ENCODE peak calls at places on chromosomes 12 and 14, in four cellular contexts. F is astrocyte of the spinal cord, M is cardiac muscle cell, H is psoas muscle. I is an unnamed sample.

GRCh38 chr12:102689701-102690100 is 209.3 kb upstream of the IGF1 start:
- DNase-seq in M (no peak), H (no peak), F (no peak), I (no peak)

GRCh38 chr12:105623337-105623736 is 292.8 kb downstream of the C12orf75 start:
- DNase-seq in H (no peak), F (no peak), M (no peak), I (no peak)

GRCh38 chr14:70808023-70808401 is 1.3 kb downstream of the MAP3K9 start:
- DNase-seq in M (peak; percentile 41), F (no peak), H (no peak), I (no peak)

GRCh38 chr12:46369474-46370379 is 2.8 kb downstream of the SLC38A2 start:
- DNase-seq in M (no peak), F (no peak), H (no peak), I (no peak)

GRCh38 chr12:20646239-20646827 is 48.8 kb upstream of the SLCO1C1 start:
- DNase-seq in M (peak; percentile 57), H (no peak), F (peak; percentile 57), I (no peak)

GRCh38 chr14:27387458-27387857 is 789.6 kb upstream of the NOVA1 start:
- DNase-seq in M (no peak), H (no peak), F (peak; percentile 8), I (no peak)

GRCh38 chr12:50283924-50284236 is 560 bp upstream of the LIMA1 start:
- DNase-seq in H (no peak), M (peak; percentile 2), F (no peak), I (no peak)

GRCh38 chr12:124827588-124828184 is 36.0 kb downstream of the SCARB1 start:
- DNase-seq in M (no peak), F (no peak), H (no peak), I (no peak)

GRCh38 chr14:71452535-71452934 is 479.7 kb upstream of the RGS6 start:
- DNase-seq in F (no peak), M (no peak), H (no peak), I (no peak)

GRCh38 chr12:3458041-3458440 is 33.0 kb upstream of the PRMT8 start:
- DNase-seq in F (peak; percentile 1), H (no peak), M (no peak), I (no peak)

GRCh38 chr12:30695327-30696102 is at the start of gene IPO8:
- DNase-seq in H (peak; percentile 94), F (peak; percentile 93), M (peak; percentile 94), I (peak; percentile 64)

GRCh38 chr12:75985566-75985965 is 46.0 kb downstream of the PHLDA1 start:
- DNase-seq in H (no peak), M (no peak), F (no peak), I (no peak)

GRCh38 chr14:103118019-103118662 is 5.1 kb upstream of the TNFAIP2 start:
- DNase-seq in H (peak; percentile 84), F (no peak), M (no peak), I (no peak)

GRCh38 chr12:116880817-116881324 is 370 bp downstream of the HRK start:
- DNase-seq in H (no peak), M (peak; percentile 84), F (no peak), I (no peak)

GRCh38 chr12:32947203-32947795 is 50.7 kb upstream of the PKP2 start:
- DNase-seq in F (peak; percentile 27), H (no peak), M (peak; percentile 59), I (peak; percentile 19)

GRCh38 chr14:36942522-36943245 is 229.7 kb downstream of the SLC25A21 start:
- DNase-seq in H (no peak), M (no peak), F (peak; percentile 5), I (no peak)

GRCh38 chr12:42356344-42356743 is 30.4 kb downstream of the PPHLN1 start:
- DNase-seq in M (no peak), F (no peak), H (no peak), I (no peak)

GRCh38 chr12:73598626-73599025 is 939.0 kb upstream of the ATXN7L3B start:
- DNase-seq in H (no peak), F (peak; percentile 22), M (no peak), I (no peak)

GRCh38 chr12:3341594-3341993 is 149.4 kb upstream of the PRMT8 start:
- DNase-seq in F (no peak), H (no peak), M (peak; percentile 30), I (no peak)

GRCh38 chr12:115444336-115444735 is 760.4 kb upstream of the TBX3 start:
- DNase-seq in F (no peak), M (no peak), H (no peak), I (no peak)

GRCh38 chr12:51171884-51172514 is 936 bp downstream of the TFCP2 start:
- DNase-seq in M (peak; percentile 40), H (no peak), F (peak; percentile 30), I (no peak)

GRCh38 chr12:127340381-127340780 is 926.6 kb upstream of the TMEM132C start:
- DNase-seq in M (no peak), H (no peak), F (no peak), I (no peak)

GRCh38 chr14:96039633-96040311 is 610 bp downstream of the C14orf132 start:
- DNase-seq in F (peak; percentile 43), M (peak; percentile 67), H (peak; percentile 30), I (no peak)
- H3K4me3 ChIP-seq in F (peak overlapping the region; percentile 72), M (peak overlapping the region; percentile 88), H (peak overlapping the region; percentile 69), I (peak overlapping the region; percentile 73)

GRCh38 chr14:42190744-42191143 is 584.1 kb downstream of the LRFN5 start:
- DNase-seq in F (no peak), H (no peak), M (no peak), I (no peak)
- TF ChIP-seq CTCF in F (no peak), H (no peak), M (no peak), I (no peak)

GRCh38 chr14:21861153-21861552 is 187.5 kb upstream of the OR4E1 start:
- DNase-seq in H (no peak), M (no peak), F (no peak), I (no peak)
- H3K4me3 ChIP-seq in H (no peak overlapping the region), M (no peak overlapping the region), F (no peak overlapping the region), I (no peak overlapping the region)

GRCh38 chr12:6324936-6325750 is 14.7 kb downstream of the PLEKHG6 start:
- DNase-seq in M (no peak), F (no peak), H (no peak), I (no peak)
- TF ChIP-seq CTCF in M (no peak), F (no peak), H (no peak), I (no peak)

GRCh38 chr12:112131686-112132085 is 6.3 kb downstream of the TRAFD1 start:
- DNase-seq in F (no peak), M (no peak), H (no peak), I (no peak)

GRCh38 chr12:112126916-112127315 is 1.6 kb downstream of the TRAFD1 start:
- DNase-seq in H (no peak), M (no peak), F (no peak), I (no peak)

GRCh38 chr12:112134731-112135130 is 9.4 kb downstream of the TRAFD1 start:
- DNase-seq in M (no peak), F (no peak), H (no peak), I (no peak)

GRCh38 chr12:112133418-112133817 is 8.1 kb downstream of the TRAFD1 start:
- DNase-seq in H (no peak), F (no peak), M (no peak), I (no peak)

DNA sequence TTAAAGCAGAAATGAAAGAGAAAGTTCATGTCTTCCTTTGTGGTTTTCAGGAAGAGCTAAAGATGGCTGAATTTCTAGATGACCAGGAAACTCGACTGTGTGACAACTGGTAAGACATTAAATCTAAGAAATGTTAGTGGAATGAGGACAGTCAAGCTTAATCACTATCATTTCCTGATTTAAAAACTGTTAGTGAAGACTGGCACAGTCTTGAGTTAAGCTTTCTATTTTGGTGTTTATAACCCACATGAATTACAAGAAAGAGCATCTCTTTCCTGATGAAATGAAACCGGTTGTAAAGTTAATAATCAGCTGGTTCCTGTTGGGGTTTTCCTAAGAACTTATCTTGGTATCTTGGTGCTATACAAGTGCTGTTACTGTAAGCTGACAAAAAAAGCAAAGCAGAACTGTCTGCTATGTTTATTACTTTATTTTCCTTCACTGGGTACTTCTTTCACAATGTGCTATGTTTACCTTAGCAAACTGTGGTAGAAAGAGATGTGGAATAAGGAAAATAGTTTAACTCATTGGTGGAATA is 5.2 kb downstream of the TRAFD1 start:
- DNase-seq in F (peak; percentile 38), M (no peak), H (no peak), I (no peak)
- H3K4me3 ChIP-seq in F (no peak overlapping the region), M (no peak overlapping the region), H (peak overlapping the region; percentile 4), I (no peak overlapping the region)

GRCh38 chr14:49918709-49919108 is 25.8 kb downstream of the ARF6 start:
- DNase-seq in H (no peak), F (no peak), M (no peak), I (no peak)

GRCh38 chr14:49920260-49920659 is 27.4 kb downstream of the ARF6 start:
- DNase-seq in H (no peak), F (no peak), M (no peak), I (no peak)

GRCh38 chr14:49919825-49920224 is 26.9 kb downstream of the ARF6 start:
- DNase-seq in H (no peak), M (no peak), F (no peak), I (no peak)

GRCh38 chr14:49920935-49921334 is 28.1 kb downstream of the ARF6 start:
- DNase-seq in M (no peak), H (no peak), F (no peak), I (no peak)

GRCh38 chr14:49915085-49915484 is 22.2 kb downstream of the ARF6 start:
- DNase-seq in M (no peak), H (no peak), F (no peak), I (no peak)
- TF ChIP-seq CTCF in M (no peak), H (no peak), F (no peak), I (no peak)

GRCh38 chr14:101790232-101790631 is 28.7 kb downstream of the PPP2R5C start:
- DNase-seq in F (no peak), M (no peak), H (no peak), I (no peak)

GRCh38 chr14:101789222-101789621 is 27.7 kb downstream of the PPP2R5C start:
- DNase-seq in H (no peak), F (no peak), M (no peak), I (no peak)

GRCh38 chr14:101791919-101792572 is 30.5 kb downstream of the PPP2R5C start:
- DNase-seq in H (no peak), F (peak; percentile 60), M (no peak), I (peak; percentile 48)

GRCh38 chr14:101784631-101785030 is 23.1 kb downstream of the PPP2R5C start:
- DNase-seq in M (no peak), F (no peak), H (no peak), I (no peak)

DNA sequence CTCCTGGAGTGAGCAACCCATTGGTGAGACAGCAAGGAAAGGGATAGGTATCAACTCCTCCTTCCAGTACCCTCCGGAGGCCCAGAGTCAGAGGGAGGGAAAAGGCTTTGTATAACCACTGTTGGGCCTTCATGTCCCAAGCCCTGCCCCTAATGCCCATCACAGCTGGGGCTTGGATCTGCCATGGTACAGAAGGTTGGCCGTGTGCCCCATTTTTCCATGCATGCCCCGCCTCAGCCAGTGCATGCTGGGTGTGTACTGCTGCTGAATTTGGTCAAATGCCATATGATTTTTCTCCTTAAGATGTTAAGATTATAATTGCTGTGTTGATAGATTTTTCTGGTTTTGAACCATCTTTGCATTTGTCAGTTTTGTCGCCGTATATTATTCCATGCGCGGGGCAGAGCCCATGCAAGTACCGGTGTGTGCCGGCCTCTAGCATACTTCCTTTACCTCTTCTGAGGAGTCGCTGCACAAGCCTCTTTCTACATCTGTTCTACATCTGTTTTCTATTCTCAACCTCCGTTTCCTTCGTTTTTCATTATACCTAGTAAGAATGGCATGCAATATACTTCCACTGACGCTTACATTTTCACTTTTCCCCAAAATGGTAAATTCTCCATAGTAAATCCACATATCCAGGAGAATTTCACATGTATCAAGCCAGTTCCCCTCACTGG is 26.6 kb downstream of the PPP2R5C start:
- DNase-seq in M (no peak), F (no peak), H (no peak), I (no peak)
- H3K4me3 ChIP-seq in M (no peak overlapping the region), F (no peak overlapping the region), H (no peak overlapping the region), I (no peak overlapping the region)

GRCh38 chr12:110932048-110932447 is 11.7 kb upstream of the MYL2 start:
- DNase-seq in F (no peak), H (no peak), M (no peak), I (no peak)
- TF ChIP-seq CTCF in F (peak; percentile 43), H (no peak), M (peak; percentile 62), I (peak; percentile 47)

I was measured in retinal pigment epithelial cell.